ENCODE peak calls at places on chromosomes 6 and 20, in four cellular contexts. T, M, R and I are unnamed samples.

GRCh38 chr20:1286267-1287036 is 20.4 kb downstream of the SNPH start:
- DNase-seq in T (peak; percentile 68), M (no peak), R (no peak), I (no peak)

GRCh38 chr6:16334671-16335070 is 96.3 kb downstream of the GMPR start:
- DNase-seq in T (peak; percentile 95), M (no peak), R (no peak), I (no peak)

GRCh38 chr6:13764996-13765395 is 49.4 kb downstream of the MCUR1 start:
- DNase-seq in T (no peak), M (no peak), R (no peak), I (no peak)

GRCh38 chr6:129894904-129895303 is 33.8 kb upstream of the TMEM244 start:
- DNase-seq in T (no peak), M (no peak), R (no peak), I (no peak)

GRCh38 chr20:38863024-38863851 is 57.7 kb downstream of the PPP1R16B start:
- DNase-seq in T (peak; percentile 76), M (no peak), R (no peak), I (no peak)

GRCh38 chr6:11392778-11393507 is 144.6 kb upstream of the TMEM170B start:
- DNase-seq in T (peak; percentile 82), M (no peak), R (peak; percentile 53), I (no peak)

GRCh38 chr6:33628401-33628964 is 7.4 kb downstream of the ITPR3 start:
- DNase-seq in T (peak; percentile 68), M (no peak), R (no peak), I (no peak)

GRCh38 chr6:111061493-111061892 is 25.8 kb upstream of the SLC16A10 start:
- DNase-seq in T (no peak), M (no peak), R (no peak), I (no peak)

GRCh38 chr6:145199961-145200360 is 535.4 kb downstream of the EPM2A start:
- DNase-seq in T (no peak), M (no peak), R (no peak), I (no peak)

GRCh38 chr20:44695295-44696230 is 19.6 kb upstream of the CCN5 start:
- DNase-seq in T (no peak), M (no peak), R (no peak), I (no peak)

GRCh38 chr6:22470454-22471368 is 98.7 kb upstream of the HDGFL1 start:
- DNase-seq in T (peak; percentile 87), M (no peak), R (peak; percentile 80), I (peak; percentile 70)

GRCh38 chr6:149913542-149914240 is 9.2 kb downstream of the RAET1G start:
- DNase-seq in T (peak; percentile 36), M (no peak), R (no peak), I (no peak)

GRCh38 chr6:17431581-17431980 is 38.2 kb downstream of the CAP2 start:
- DNase-seq in T (no peak), M (no peak), R (no peak), I (no peak)

GRCh38 chr6:25442898-25443297 is 163.7 kb downstream of the CARMIL1 start:
- DNase-seq in T (no peak), M (no peak), R (no peak), I (no peak)

GRCh38 chr6:127117979-127118504 is 429 bp upstream of the RSPO3 start:
- DNase-seq in T (peak; percentile 84), M (no peak), R (no peak), I (no peak)

GRCh38 chr6:168320661-168321060 is 1.1 kb upstream of the DACT2 start:
- DNase-seq in T (no peak), M (no peak), R (no peak), I (no peak)

GRCh38 chr6:107894821-107895396 is 63.1 kb downstream of the SEC63 start:
- DNase-seq in T (no peak), M (no peak), R (peak; percentile 57), I (peak; percentile 49)

GRCh38 chr6:79427721-79428120 is 109.5 kb downstream of the LCA5 start:
- DNase-seq in T (no peak), M (no peak), R (no peak), I (no peak)

GRCh38 chr6:1641391-1641790 is 31.7 kb downstream of the FOXC1 start:
- DNase-seq in T (no peak), M (no peak), R (peak; percentile 87), I (peak; percentile 80)

GRCh38 chr6:156780117-156780641 is 3.0 kb downstream of the ARID1B start:
- DNase-seq in T (no peak), M (no peak), R (peak; percentile 56), I (peak; percentile 48)

GRCh38 chr20:33211817-33212424 is 5.2 kb upstream of the BPIFA3 start:
- DNase-seq in T (no peak), M (peak; percentile 82), R (peak; percentile 82), I (peak; percentile 85)

GRCh38 chr6:137217801-137218472 is 1.2 kb downstream of the IFNGR1 start:
- DNase-seq in T (no peak), M (no peak), R (no peak), I (no peak)

GRCh38 chr20:41480054-41480770 is 113.6 kb upstream of the EMILIN3 start:
- DNase-seq in T (no peak), M (no peak), R (no peak), I (no peak)

GRCh38 chr6:113362542-113363430 is 494.4 kb upstream of the MARCKS start:
- DNase-seq in T (no peak), M (no peak), R (no peak), I (no peak)

GRCh38 chr6:156773935-156774871 is 3.0 kb upstream of the ARID1B start:
- DNase-seq in T (no peak), M (no peak), R (no peak), I (no peak)

GRCh38 chr6:7140631-7141366 is 33.0 kb downstream of the RREB1 start:
- DNase-seq in T (peak; percentile 98), M (peak; percentile 89), R (peak; percentile 90), I (peak; percentile 80)

GRCh38 chr20:14009206-14009605 is 13.9 kb downstream of the MACROD2 start:
- DNase-seq in T (no peak), M (no peak), R (no peak), I (no peak)

GRCh38 chr6:11198663-11199603 is 33.5 kb downstream of the NEDD9 start:
- DNase-seq in T (no peak), M (no peak), R (no peak), I (no peak)

GRCh38 chr20:51385941-51386530 is 156.5 kb downstream of the NFATC2 start:
- DNase-seq in T (no peak), M (peak; percentile 71), R (no peak), I (peak; percentile 51)

GRCh38 chr6:37695273-37695672 is 2.4 kb downstream of the MDGA1 start:
- DNase-seq in T (no peak), M (no peak), R (no peak), I (no peak)

GRCh38 chr6:6707143-6707542 is 118.6 kb downstream of the LY86 start:
- DNase-seq in T (no peak), M (no peak), R (no peak), I (no peak)

GRCh38 chr6:115573866-115574265 is 486.8 kb downstream of the FRK start:
- DNase-seq in T (no peak), M (no peak), R (no peak), I (no peak)

GRCh38 chr6:137171053-137171374 is 2.4 kb downstream of the IL22RA2 start:
- DNase-seq in T (no peak), M (no peak), R (no peak), I (no peak)

GRCh38 chr20:2402271-2402980 is 21.7 kb downstream of the TGM6 start:
- DNase-seq in T (no peak), M (no peak), R (no peak), I (peak; percentile 16)
- TF ChIP-seq CTCF in T (no peak), M (peak; percentile 44), R (no peak), I (no peak)

GRCh38 chr20:60039526-60039925 is 81.3 kb downstream of the CDH26 start:
- DNase-seq in T (no peak), M (no peak), R (no peak), I (no peak)

GRCh38 chr20:60038400-60038799 is 80.2 kb downstream of the CDH26 start:
- DNase-seq in T (no peak), M (no peak), R (no peak), I (no peak)

GRCh38 chr20:60036346-60037119 is 78.3 kb downstream of the CDH26 start:
- DNase-seq in T (no peak), M (no peak), R (no peak), I (no peak)

GRCh38 chr20:60035486-60035885 is 77.3 kb downstream of the CDH26 start:
- DNase-seq in T (no peak), M (no peak), R (no peak), I (no peak)

DNA sequence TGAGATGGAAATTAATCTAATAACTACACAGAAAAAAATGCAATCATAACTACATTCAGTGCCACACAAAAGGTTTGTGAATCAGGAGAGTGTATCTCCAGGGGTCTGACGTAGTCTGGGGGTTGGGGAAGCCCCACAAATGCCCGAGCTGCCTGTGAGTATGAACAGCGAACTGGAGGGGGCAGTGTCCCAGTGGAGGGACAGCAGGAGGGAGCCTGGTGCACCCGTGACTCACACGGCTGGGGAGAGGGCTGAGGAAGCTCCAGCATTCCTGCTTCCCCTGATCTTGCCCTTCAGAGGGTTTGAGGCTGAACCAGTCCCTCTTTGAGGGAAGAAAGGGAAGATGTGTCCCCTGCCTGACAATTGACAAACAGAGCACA is 78.9 kb downstream of the CDH26 start:
- DNase-seq in T (no peak), M (peak; percentile 58), R (no peak), I (peak; percentile 44)
- TF ChIP-seq CTCF in T (no peak), M (peak; percentile 51), R (no peak), I (no peak)

GRCh38 chr6:98769546-98769945 is 64.8 kb upstream of the POU3F2 start:
- DNase-seq in T (no peak), M (peak; percentile 46), R (no peak), I (peak; percentile 64)
- TF ChIP-seq CTCF in T (no peak), M (peak; percentile 61), R (no peak), I (no peak)

GRCh38 chr6:36386495-36387439 is 702 bp downstream of the ETV7 start:
- DNase-seq in T (no peak), M (peak; percentile 66), R (peak; percentile 43), I (peak; percentile 37)
- TF ChIP-seq CTCF in T (no peak), M (peak; percentile 23), R (no peak), I (no peak)

DNA sequence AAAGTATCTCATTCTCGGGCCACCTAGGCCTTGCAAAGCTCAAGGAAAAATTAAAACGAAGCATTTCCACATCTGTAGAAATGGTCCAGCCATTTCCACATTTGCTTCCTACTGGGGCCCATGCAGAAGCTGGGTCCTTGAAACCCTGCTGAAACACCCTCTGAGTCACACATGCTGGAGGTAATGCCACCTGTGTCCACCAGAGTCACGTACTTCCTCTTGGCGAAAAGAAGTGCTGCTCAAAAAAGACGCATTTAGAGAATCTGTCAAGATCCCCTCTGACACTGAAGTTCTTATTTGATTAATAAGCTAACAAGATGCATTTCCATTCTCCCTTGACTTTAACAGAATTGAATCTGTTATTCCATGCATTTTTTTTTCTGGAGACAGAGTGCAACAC is 423.2 kb downstream of the PREX1 start:
- DNase-seq in T (no peak), M (no peak), R (no peak), I (no peak)
- TF ChIP-seq CTCF in T (no peak), M (peak; percentile 52), R (no peak), I (peak; percentile 34)

GRCh38 chr6:147774856-147775255 is 266.4 kb downstream of the SAMD5 start:
- DNase-seq in T (no peak), M (peak; percentile 32), R (no peak), I (no peak)
- TF ChIP-seq CTCF in T (no peak), M (peak; percentile 73), R (no peak), I (no peak)